ENCODE peak calls at places on chromosomes 6 and 20, in five cellular contexts. One of them, this sample, is unnamed.

GRCh38 chr6:112172540-112172939 is 81.8 kb downstream of the LAMA4 start:
- DNase-seq in GM12878: no peak
- DNase-seq in H1: no peak
- DNase-seq in stomach: no peak
- DNase-seq in tibial nerve: no peak
- DNase-seq in this sample: no peak

GRCh38 chr6:166333172-166333995 is 9.0 kb downstream of the SFT2D1 start:
- DNase-seq in GM12878: peak
- DNase-seq in H1: no peak
- DNase-seq in stomach: no peak
- DNase-seq in tibial nerve: no peak
- DNase-seq in this sample: no peak

GRCh38 chr20:17948442-17948841 is 20.2 kb downstream of the SNX5 start:
- DNase-seq in GM12878: no peak
- DNase-seq in H1: no peak
- DNase-seq in stomach: no peak
- DNase-seq in tibial nerve: no peak
- DNase-seq in this sample: no peak

GRCh38 chr6:168724033-168724432 is 283.0 kb downstream of the SMOC2 start:
- DNase-seq in GM12878: no peak
- DNase-seq in H1: no peak
- DNase-seq in stomach: no peak
- DNase-seq in tibial nerve: no peak
- DNase-seq in this sample: no peak

GRCh38 chr6:144559865-144560603 is 274.9 kb downstream of the UTRN start:
- DNase-seq in GM12878: no peak
- DNase-seq in H1: no peak
- DNase-seq in stomach: no peak
- DNase-seq in tibial nerve: no peak
- DNase-seq in this sample: no peak

GRCh38 chr6:132931937-132932336 is 117.6 kb downstream of the RPS12 start:
- DNase-seq in GM12878: no peak
- DNase-seq in H1: no peak
- DNase-seq in stomach: no peak
- DNase-seq in tibial nerve: no peak
- DNase-seq in this sample: no peak

GRCh38 chr6:8245736-8246135 is 143.4 kb upstream of the EEF1E1 start:
- DNase-seq in GM12878: no peak
- DNase-seq in H1: no peak
- DNase-seq in stomach: no peak
- DNase-seq in tibial nerve: no peak
- DNase-seq in this sample: no peak

GRCh38 chr20:44621939-44622338 is 29.6 kb downstream of the ADA start:
- DNase-seq in GM12878: no peak
- DNase-seq in H1: no peak
- DNase-seq in stomach: no peak
- DNase-seq in tibial nerve: no peak
- DNase-seq in this sample: no peak

GRCh38 chr20:310645-311044 is 13.3 kb downstream of the ZCCHC3 start:
- DNase-seq in GM12878: no peak
- DNase-seq in H1: no peak
- DNase-seq in stomach: no peak
- DNase-seq in tibial nerve: no peak
- DNase-seq in this sample: no peak

GRCh38 chr20:18972251-18972876 is 158.8 kb downstream of the SCP2D1 start:
- DNase-seq in GM12878: no peak
- DNase-seq in H1: no peak
- DNase-seq in stomach: no peak
- DNase-seq in tibial nerve: no peak
- DNase-seq in this sample: no peak

DNA sequence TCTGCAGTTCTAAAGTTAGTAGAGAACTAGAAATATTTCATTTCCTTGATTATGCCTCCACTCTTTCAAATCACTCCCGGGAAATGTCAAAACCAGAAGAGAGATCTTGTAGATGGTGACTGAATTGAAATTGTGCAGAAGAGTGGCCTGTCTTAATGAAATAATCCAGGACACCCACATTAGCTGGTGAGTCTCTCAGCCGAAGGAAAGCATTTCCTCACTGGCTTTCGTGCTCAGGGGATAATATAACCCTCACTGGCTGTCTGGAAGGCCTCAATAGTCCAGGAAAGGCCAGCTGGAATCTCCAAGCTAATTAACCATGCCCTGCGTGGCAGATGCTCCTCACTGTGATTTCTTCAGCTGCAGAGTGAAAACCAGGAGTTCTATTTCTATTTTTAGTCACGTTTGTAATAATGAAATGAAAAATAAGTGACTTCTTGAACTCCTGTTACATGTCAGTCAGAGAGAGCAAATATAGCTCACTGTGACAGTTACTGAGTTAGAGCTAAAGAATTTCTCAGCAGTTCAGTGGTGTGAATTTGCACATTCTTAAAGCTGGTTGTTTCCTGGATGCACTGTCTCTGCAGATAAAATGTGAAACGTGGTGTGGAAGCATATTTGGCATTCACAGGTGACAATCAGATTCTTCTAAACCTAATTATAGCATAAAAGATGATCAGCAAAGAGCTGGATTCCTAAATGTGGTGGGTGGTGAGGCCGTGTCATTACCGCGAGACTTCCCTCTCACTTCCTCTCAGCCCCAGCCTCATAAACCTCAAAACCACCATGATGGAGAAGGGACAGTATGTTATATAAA is 211.7 kb downstream of the LMBRD1 start:
- DNase-seq in GM12878: peak
- DNase-seq in H1: no peak
- DNase-seq in stomach: no peak
- DNase-seq in tibial nerve: no peak
- DNase-seq in this sample: no peak
- TF ChIP-seq EP300 in GM12878: no peak
- TF ChIP-seq EP300 in H1: no peak
- TF ChIP-seq EP300 in stomach: no peak
- TF ChIP-seq EP300 in tibial nerve: no peak
- TF ChIP-seq EP300 in this sample: no peak

GRCh38 chr6:158642097-158642601 is 2.4 kb downstream of the DYNLT1 start:
- DNase-seq in GM12878: no peak
- DNase-seq in H1: no peak
- DNase-seq in stomach: peak
- DNase-seq in tibial nerve: no peak
- DNase-seq in this sample: peak
- TF ChIP-seq EP300 in GM12878: no peak
- TF ChIP-seq EP300 in H1: no peak
- TF ChIP-seq EP300 in stomach: no peak
- TF ChIP-seq EP300 in tibial nerve: no peak
- TF ChIP-seq EP300 in this sample: no peak

GRCh38 chr6:90780141-90780540 is 193.3 kb upstream of the MAP3K7 start:
- DNase-seq in GM12878: no peak
- DNase-seq in H1: no peak
- DNase-seq in stomach: no peak
- DNase-seq in tibial nerve: no peak
- DNase-seq in this sample: no peak

GRCh38 chr6:90780778-90781177 is 193.9 kb upstream of the MAP3K7 start:
- DNase-seq in GM12878: no peak
- DNase-seq in H1: no peak
- DNase-seq in stomach: no peak
- DNase-seq in tibial nerve: no peak
- DNase-seq in this sample: no peak

DNA sequence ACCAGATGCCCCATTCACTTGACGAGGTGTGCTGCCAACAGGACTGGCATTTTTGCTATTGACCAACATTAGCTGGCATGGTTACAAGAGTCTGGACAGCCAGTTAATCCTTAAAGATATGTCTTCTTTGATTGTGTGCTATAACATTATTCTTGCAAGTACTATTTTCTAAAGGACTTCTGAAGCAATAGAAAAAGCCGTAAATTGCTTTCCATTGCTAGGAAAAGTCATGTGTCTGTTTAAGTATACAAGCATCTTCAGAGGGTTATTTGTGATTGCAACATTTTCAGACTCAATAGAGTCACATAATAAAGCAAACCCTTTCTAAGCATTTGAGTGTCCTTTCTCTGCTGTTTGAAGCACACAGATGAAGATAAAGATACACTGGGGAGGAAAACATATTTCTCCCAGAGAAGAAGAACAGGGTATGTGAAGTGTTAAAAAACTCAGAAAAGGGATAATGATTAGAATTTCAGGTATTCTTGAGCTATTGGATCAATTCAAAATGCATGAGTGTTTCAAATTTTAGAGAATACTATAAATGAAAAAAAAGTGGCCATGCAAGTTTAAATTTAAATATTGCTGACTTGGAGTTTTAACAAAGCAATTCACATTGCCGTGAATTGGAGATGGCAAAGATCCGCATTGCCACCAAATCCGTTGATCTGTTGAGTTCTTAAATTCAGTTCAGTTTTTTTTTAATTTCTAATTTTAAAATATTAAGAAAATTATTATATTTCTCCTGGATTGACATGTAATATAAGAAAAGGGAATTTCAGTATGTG is 191.7 kb upstream of the MAP3K7 start:
- DNase-seq in GM12878: no peak
- DNase-seq in H1: no peak
- DNase-seq in stomach: no peak
- DNase-seq in tibial nerve: no peak
- DNase-seq in this sample: no peak
- TF ChIP-seq EP300 in GM12878: no peak
- TF ChIP-seq EP300 in H1: no peak
- TF ChIP-seq EP300 in stomach: no peak
- TF ChIP-seq EP300 in tibial nerve: no peak
- TF ChIP-seq EP300 in this sample: no peak

GRCh38 chr6:149028767-149029405 is 282.1 kb downstream of the UST start:
- DNase-seq in GM12878: peak
- DNase-seq in H1: no peak
- DNase-seq in stomach: peak
- DNase-seq in tibial nerve: peak
- DNase-seq in this sample: peak

GRCh38 chr6:149032599-149033405 is 284.7 kb upstream of the TAB2 start:
- DNase-seq in GM12878: peak
- DNase-seq in H1: no peak
- DNase-seq in stomach: no peak
- DNase-seq in tibial nerve: no peak
- DNase-seq in this sample: no peak

GRCh38 chr6:149033454-149034241 is 283.9 kb upstream of the TAB2 start:
- DNase-seq in GM12878: peak
- DNase-seq in H1: no peak
- DNase-seq in stomach: no peak
- DNase-seq in tibial nerve: no peak
- DNase-seq in this sample: no peak

GRCh38 chr6:149032318-149032598 is 285.3 kb upstream of the TAB2 start:
- DNase-seq in GM12878: no peak
- DNase-seq in H1: no peak
- DNase-seq in stomach: no peak
- DNase-seq in tibial nerve: no peak
- DNase-seq in this sample: no peak

DNA sequence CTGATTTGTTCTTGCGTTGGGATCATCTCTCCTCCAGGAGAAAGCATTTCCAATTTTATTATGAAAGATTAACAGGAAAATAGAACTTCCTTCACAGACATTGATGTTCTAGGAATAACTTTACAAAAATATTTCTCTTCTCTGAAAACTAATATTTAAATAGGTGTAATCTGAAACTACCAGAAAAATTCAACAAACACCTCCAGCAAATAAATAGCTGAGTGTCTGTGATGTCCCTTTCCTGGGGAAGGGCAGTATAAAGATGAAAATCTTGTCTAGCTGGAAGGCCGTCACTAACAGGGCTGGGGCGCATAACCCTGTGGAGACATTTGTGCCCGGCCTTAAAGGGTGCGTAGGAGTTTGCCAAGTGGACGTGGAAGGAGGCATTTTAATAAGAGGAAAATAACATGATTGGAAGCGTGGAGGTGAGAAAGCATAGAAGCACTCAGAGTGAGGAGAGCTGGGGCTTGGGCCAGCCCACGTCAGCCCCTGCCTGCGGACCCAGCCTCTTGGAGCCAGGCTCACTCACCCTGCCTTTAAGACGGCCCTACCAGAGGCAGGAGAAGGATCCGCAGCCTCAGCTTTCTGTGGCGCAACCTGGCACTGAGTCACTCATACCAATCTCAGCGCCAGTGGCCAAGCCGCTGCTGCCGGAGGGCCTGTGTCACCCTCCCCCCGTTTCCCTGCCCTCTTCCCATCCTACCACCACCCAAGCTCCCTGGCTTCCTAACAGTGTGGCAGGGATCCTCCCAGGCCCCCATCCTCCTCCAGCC is 284.9 kb downstream of the UST start:
- DNase-seq in GM12878: no peak
- DNase-seq in H1: no peak
- DNase-seq in stomach: no peak
- DNase-seq in tibial nerve: no peak
- DNase-seq in this sample: no peak
- TF ChIP-seq EP300 in GM12878: no peak
- TF ChIP-seq EP300 in H1: no peak
- TF ChIP-seq EP300 in stomach: no peak
- TF ChIP-seq EP300 in tibial nerve: no peak
- TF ChIP-seq EP300 in this sample: no peak

DNA sequence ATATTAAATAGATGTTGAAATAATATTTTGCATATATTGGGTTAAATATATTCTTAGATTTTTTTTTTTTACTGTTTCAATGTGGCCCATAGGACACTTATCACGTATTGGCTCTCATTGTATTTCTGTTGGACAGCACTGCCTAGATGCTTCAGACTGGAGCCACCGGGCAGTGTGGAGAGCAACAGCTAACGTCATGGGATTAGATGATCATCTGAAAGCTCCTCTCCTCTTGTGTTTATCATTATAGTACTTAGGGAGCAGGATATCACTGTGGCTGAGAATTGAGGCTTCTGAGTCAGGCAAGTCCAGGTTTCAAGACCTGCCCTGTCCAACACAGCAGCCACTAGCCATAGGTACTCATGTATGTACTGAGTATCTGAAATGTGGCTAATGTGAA is 87.4 kb downstream of the ZHX3 start:
- DNase-seq in GM12878: no peak
- DNase-seq in H1: no peak
- DNase-seq in stomach: no peak
- DNase-seq in tibial nerve: no peak
- DNase-seq in this sample: no peak
- TF ChIP-seq EP300 in GM12878: no peak
- TF ChIP-seq EP300 in H1: no peak
- TF ChIP-seq EP300 in stomach: no peak
- TF ChIP-seq EP300 in tibial nerve: peak
- TF ChIP-seq EP300 in this sample: no peak

This sample was measured in sigmoid colon.